ENCODE peak calls at places on chromosomes 3 and 15, in eight cellular contexts. W is pancreas; P is GM23338; C is testis; H is tibial artery; Q is naive thymus-derived CD4-positive, alpha-beta T cell; I is mammary epithelial cell; S is sigmoid colon. O is an unnamed sample. For H3K4me1, the result is how much of the 10 kb centered on the place peaks cover.

GRCh38 chr3:113912551-113913246 is 35.1 kb upstream of the ZDHHC23 start:
- DNase-seq in W (peak), P (peak), C (peak), H (no peak), Q (peak), I (peak), S (no peak), O (peak)

GRCh38 chr3:182364723-182365650 is 428.3 kb upstream of the ATP11B start:
- DNase-seq in W (no peak), P (no peak), C (peak), H (no peak), Q (no peak), I (peak), S (peak), O (no peak)

GRCh38 chr15:35886765-35887164 is 340.8 kb upstream of the DPH6 start:
- DNase-seq in W (no peak), P (no peak), C (no peak), H (no peak), Q (no peak), I (peak), S (no peak), O (no peak)

GRCh38 chr3:20935791-20936190 is 749.8 kb upstream of the SGO1 start:
- DNase-seq in W (no peak), P (no peak), C (no peak), H (no peak), Q (no peak), I (peak), S (no peak), O (no peak)

GRCh38 chr3:78906245-78906644 is 861.6 kb downstream of the ROBO1 start:
- DNase-seq in W (no peak), P (no peak), C (no peak), H (no peak), Q (no peak), I (no peak), S (no peak), O (no peak)

GRCh38 chr15:69979269-69979668 is 118.4 kb downstream of the TLE3 start:
- DNase-seq in W (no peak), P (peak), C (no peak), H (no peak), Q (no peak), I (peak), S (no peak), O (no peak)

GRCh38 chr3:20527368-20527767 is 341.4 kb upstream of the SGO1 start:
- DNase-seq in W (no peak), P (no peak), C (no peak), H (no peak), Q (no peak), I (no peak), S (no peak), O (no peak)

GRCh38 chr15:39156636-39157255 is 424.1 kb upstream of the THBS1 start:
- DNase-seq in W (no peak), P (no peak), C (no peak), H (peak), Q (no peak), I (no peak), S (peak), O (no peak)

GRCh38 chr3:45972534-45973402 is 22.9 kb downstream of the FYCO1 start:
- DNase-seq in W (no peak), P (no peak), C (no peak), H (peak), Q (no peak), I (peak), S (peak), O (no peak)

GRCh38 chr15:37217567-37217966 is 117.2 kb upstream of the MEIS2 start:
- DNase-seq in W (no peak), P (no peak), C (no peak), H (no peak), Q (no peak), I (no peak), S (no peak), O (no peak)

GRCh38 chr15:95295311-95295710 is 1035.2 kb upstream of the NR2F2 start:
- DNase-seq in W (no peak), P (no peak), C (no peak), H (no peak), Q (no peak), I (no peak), S (no peak), O (peak)

GRCh38 chr15:37098468-37099320 is 1.7 kb downstream of the MEIS2 start:
- DNase-seq in W (peak), P (peak), C (peak), H (peak), Q (peak), I (peak), S (peak), O (peak)

GRCh38 chr15:25087137-25087536 is 132.3 kb downstream of the SNRPN start:
- DNase-seq in W (no peak), P (no peak), C (no peak), H (peak), Q (no peak), I (no peak), S (no peak), O (no peak)

GRCh38 chr3:139219463-139219862 is 124.4 kb upstream of the MRPS22 start:
- DNase-seq in W (no peak), P (no peak), C (no peak), H (no peak), Q (no peak), I (no peak), S (no peak), O (no peak)

GRCh38 chr3:119973276-119973675 is 121.0 kb downstream of the GSK3B start:
- DNase-seq in W (no peak), P (no peak), C (no peak), H (no peak), Q (no peak), I (peak), S (no peak), O (no peak)

GRCh38 chr3:162998205-162998604 is 1501.6 kb downstream of the OTOL1 start:
- DNase-seq in W (no peak), P (no peak), C (no peak), H (no peak), Q (no peak), I (no peak), S (no peak), O (no peak)

GRCh38 chr3:142209655-142210054 is 15.7 kb downstream of the GK5 start:
- DNase-seq in W (no peak), P (no peak), C (peak), H (peak), Q (no peak), I (peak), S (peak), O (no peak)

GRCh38 chr3:40623567-40623966 is 98.8 kb downstream of the ZNF621 start:
- DNase-seq in W (no peak), P (no peak), C (no peak), H (no peak), Q (peak), I (peak), S (no peak), O (peak)

GRCh38 chr15:57124036-57124435 is 205.6 kb downstream of the TCF12 start:
- DNase-seq in W (no peak), P (no peak), C (no peak), H (no peak), Q (no peak), I (no peak), S (no peak), O (no peak)

GRCh38 chr15:101781927-101782326 is 21.4 kb upstream of the OR4F6 start:
- DNase-seq in W (no peak), P (peak), C (no peak), H (no peak), Q (no peak), I (no peak), S (no peak), O (peak)

GRCh38 chr15:73927476-73928240 is 1.4 kb downstream of the LOXL1 start:
- DNase-seq in W (peak), P (peak), C (peak), H (peak), Q (peak), I (peak), S (no peak), O (peak)

GRCh38 chr3:76122007-76122406 is 336.7 kb upstream of the ZNF717 start:
- DNase-seq in W (no peak), P (no peak), C (no peak), H (no peak), Q (no peak), I (no peak), S (no peak), O (no peak)

GRCh38 chr15:100766225-100767001 is 113.2 kb upstream of the ALDH1A3 start:
- DNase-seq in W (no peak), P (no peak), C (no peak), H (peak), Q (no peak), I (no peak), S (peak), O (peak)

GRCh38 chr3:52231502-52232278 is 6.2 kb upstream of the TLR9 start:
- DNase-seq in W (peak), P (peak), C (peak), H (no peak), Q (peak), I (no peak), S (no peak), O (peak)

GRCh38 chr3:59862686-59863085 is 812.9 kb upstream of the CFAP20DC start:
- DNase-seq in W (no peak), P (no peak), C (no peak), H (no peak), Q (no peak), I (peak), S (no peak), O (no peak)

GRCh38 chr3:14407203-14407602 is 4.8 kb downstream of the SLC6A6 start:
- DNase-seq in W (no peak), P (no peak), C (no peak), H (no peak), Q (no peak), I (no peak), S (no peak), O (no peak)

GRCh38 chr3:14405120-14405885 is 2.9 kb downstream of the SLC6A6 start:
- DNase-seq in W (no peak), P (no peak), C (no peak), H (no peak), Q (no peak), I (no peak), S (no peak), O (no peak)

GRCh38 chr3:14406336-14406735 is 3.9 kb downstream of the SLC6A6 start:
- DNase-seq in W (no peak), P (no peak), C (no peak), H (no peak), Q (no peak), I (no peak), S (no peak), O (no peak)

GRCh38 chr3:14405886-14406238 is 3.5 kb downstream of the SLC6A6 start:
- DNase-seq in W (no peak), P (no peak), C (no peak), H (no peak), Q (no peak), I (no peak), S (no peak), O (no peak)

DNA sequence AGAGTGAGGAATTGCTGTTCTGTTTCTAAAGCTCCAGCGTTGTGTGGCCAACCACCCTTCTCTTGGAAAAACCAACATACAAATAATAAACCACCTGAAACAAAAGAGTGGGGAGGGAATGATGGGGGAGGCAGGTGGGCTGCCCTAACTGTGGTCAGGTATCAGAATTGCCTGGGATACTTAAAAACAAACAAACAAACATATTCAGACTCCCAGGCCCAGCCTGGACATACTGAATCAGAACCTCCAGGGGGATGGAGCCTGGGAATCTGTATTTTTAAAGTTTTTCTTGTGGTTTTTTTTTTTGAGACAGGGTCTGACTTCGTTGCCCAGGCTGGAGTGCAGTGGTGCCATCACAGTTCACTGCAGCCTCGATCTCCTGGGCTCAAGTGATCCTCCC is 4.4 kb downstream of the SLC6A6 start:
- DNase-seq in W (no peak), P (no peak), C (no peak), H (no peak), Q (no peak), I (no peak), S (no peak), O (no peak)
- H3K4me1 ChIP-seq in W (under half), P (under half), C (under half), H (under half), Q (under half), I (under half), S (half or more), O (under half)

GRCh38 chr15:44715142-44715796 is 4.0 kb downstream of the B2M start:
- DNase-seq in W (no peak), P (no peak), C (no peak), H (no peak), Q (peak), I (no peak), S (no peak), O (no peak)
- H3K4me3 ChIP-seq in W (no peak), P (no peak), C (no peak), H (no peak), Q (peak), I (no peak), S (no peak), O (no peak)

GRCh38 chr3:73415118-73415517 is 209.6 kb downstream of the PDZRN3 start:
- DNase-seq in W (no peak), P (no peak), C (no peak), H (no peak), Q (no peak), I (no peak), S (no peak), O (no peak)

GRCh38 chr3:73419993-73420392 is 204.7 kb downstream of the PDZRN3 start:
- DNase-seq in W (no peak), P (no peak), C (no peak), H (no peak), Q (no peak), I (no peak), S (no peak), O (no peak)

GRCh38 chr3:73419179-73419803 is 205.4 kb downstream of the PDZRN3 start:
- DNase-seq in W (no peak), P (peak), C (no peak), H (no peak), Q (no peak), I (peak), S (no peak), O (no peak)

GRCh38 chr3:73422556-73422955 is 202.2 kb downstream of the PDZRN3 start:
- DNase-seq in W (no peak), P (no peak), C (no peak), H (no peak), Q (no peak), I (no peak), S (no peak), O (no peak)

GRCh38 chr3:73418636-73419035 is 206.1 kb downstream of the PDZRN3 start:
- DNase-seq in W (no peak), P (no peak), C (no peak), H (no peak), Q (no peak), I (no peak), S (no peak), O (no peak)
- H3K27ac ChIP-seq in W (no peak), P (no peak), C (no peak), H (no peak), Q (no peak), I (no peak), S (peak), O (no peak)

DNA sequence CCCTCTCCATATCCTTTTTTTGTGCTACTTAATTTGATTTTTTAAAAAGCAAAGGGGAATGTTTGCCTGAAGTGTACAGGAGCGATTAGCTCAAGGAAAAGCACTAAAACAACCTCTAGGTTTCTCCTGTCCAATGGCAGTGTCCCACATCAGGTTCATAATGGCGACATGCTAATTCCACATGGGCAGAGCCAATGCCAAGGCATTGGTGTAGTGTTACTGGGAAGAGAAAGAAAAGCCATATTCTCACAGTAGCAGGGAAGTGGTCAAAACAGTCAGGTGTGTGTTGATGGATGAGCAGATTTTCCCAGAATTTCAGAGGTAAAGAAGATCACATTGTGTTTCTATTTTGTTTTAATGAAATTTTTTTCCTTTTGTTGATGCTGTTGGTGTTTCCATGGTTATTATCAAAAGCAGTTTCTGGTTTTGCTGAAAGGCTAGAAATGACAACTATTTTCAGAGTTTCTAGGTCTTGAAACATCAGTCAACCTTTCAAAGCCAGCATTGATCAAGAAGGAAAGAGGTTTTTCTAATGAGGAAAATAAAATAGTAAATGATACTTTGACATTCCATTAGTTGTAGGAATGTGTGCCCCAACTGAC is 65.2 kb downstream of the FNDC3B start:
- DNase-seq in W (peak), P (peak), C (no peak), H (no peak), Q (peak), I (peak), S (no peak), O (peak)
- H3K4me1 ChIP-seq in W (under half), P (half or more), C (under half), H (half or more), Q (under half), I (half or more), S (half or more), O (under half)

DNA sequence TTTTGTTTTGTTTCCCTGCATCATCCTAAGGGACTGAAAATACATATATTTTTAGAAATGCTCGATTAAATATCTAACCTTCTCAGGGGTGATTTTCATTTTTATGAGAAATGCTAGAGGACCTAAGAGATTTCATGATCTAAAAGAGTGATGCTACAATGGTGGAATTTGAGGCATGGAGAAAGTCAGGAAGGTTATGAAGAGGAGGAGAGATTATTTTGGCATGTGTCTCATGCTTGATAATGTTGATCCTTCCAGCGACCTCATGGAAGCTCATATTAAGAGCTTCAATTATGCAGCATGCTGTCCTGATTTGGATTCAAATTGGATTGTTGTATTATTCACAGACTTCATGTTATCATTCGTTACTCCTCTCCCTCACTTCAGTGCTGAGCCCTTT is 112.5 kb downstream of the RAP2B start:
- DNase-seq in W (no peak), P (no peak), C (no peak), H (no peak), Q (no peak), I (no peak), S (no peak), O (no peak)
- H3K4me3 ChIP-seq in W (no peak), P (no peak), C (no peak), H (no peak), Q (no peak), I (no peak), S (no peak), O (no peak)

DNA sequence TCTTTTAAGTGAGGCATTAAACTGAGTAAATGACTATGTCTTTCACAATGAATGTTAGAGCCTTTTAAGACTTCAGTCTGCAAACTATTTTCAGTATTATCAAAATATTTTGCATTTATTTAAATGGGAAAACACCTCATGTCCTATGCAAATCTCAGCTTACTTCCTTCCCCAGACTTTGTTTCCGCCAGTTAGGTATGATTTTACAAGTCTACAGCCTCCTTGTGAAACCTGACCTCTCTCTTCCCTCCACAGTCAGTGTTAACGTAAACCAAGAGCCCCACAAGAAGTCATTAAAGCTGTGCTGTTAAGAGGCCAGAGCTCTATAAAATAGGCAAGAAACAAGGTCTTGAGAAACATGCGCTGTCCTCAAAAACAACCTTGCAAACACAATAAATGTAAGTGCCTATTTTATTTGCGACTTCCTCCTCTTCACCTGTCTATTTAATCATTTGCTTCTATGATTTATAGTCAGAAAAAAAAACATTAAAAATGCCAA is 48.3 kb downstream of the PRTG start:
- DNase-seq in W (no peak), P (peak), C (no peak), H (no peak), Q (no peak), I (no peak), S (no peak), O (peak)
- H3K27ac ChIP-seq in W (no peak), P (no peak), C (no peak), H (no peak), Q (no peak), I (no peak), S (no peak), O (no peak)

GRCh38 chr3:195403841-195404408 is 38.9 kb downstream of the ACAP2 start:
- DNase-seq in W (no peak), P (no peak), C (no peak), H (no peak), Q (no peak), I (no peak), S (no peak), O (no peak)

GRCh38 chr3:195403244-195403643 is 39.6 kb downstream of the ACAP2 start:
- DNase-seq in W (no peak), P (no peak), C (no peak), H (no peak), Q (no peak), I (no peak), S (no peak), O (no peak)

GRCh38 chr3:195401959-195402358 is 40.9 kb downstream of the ACAP2 start:
- DNase-seq in W (no peak), P (no peak), C (no peak), H (no peak), Q (no peak), I (no peak), S (no peak), O (no peak)

GRCh38 chr3:195407511-195408409 is 35.1 kb downstream of the ACAP2 start:
- DNase-seq in W (no peak), P (no peak), C (no peak), H (no peak), Q (no peak), I (no peak), S (no peak), O (no peak)

GRCh38 chr3:195405646-195406045 is 37.2 kb downstream of the ACAP2 start:
- DNase-seq in W (no peak), P (no peak), C (no peak), H (no peak), Q (no peak), I (no peak), S (no peak), O (no peak)
- H3K4me1 ChIP-seq in W (under half), P (under half), C (under half), H (under half), Q (under half), I (under half), S (under half), O (under half)

O was measured in SJCRH30.